ENCODE peak calls at places on chromosomes 3 and 15, in eight cellular contexts. N is activated B cell treated with CpG ODN at 0.5 μM for 24 hours, D is GM23338, O is BE2C, G is right lobe of liver, A is tibial artery, C is endothelial cell, I is cardiac fibroblast. R is an unnamed sample.

GRCh38 chr3:115436767-115437301 is 186.5 kb upstream of the GAP43 start:
- DNase-seq in N (no peak), D (peak; percentile 56), O (peak; percentile 81), G (no peak), A (no peak), C (no peak), I (peak; percentile 88), R (no peak)

GRCh38 chr3:57556459-57557087 is 499 bp downstream of the PDE12 start:
- DNase-seq in N (no peak), D (no peak), O (no peak), G (peak; percentile 41), A (no peak), C (peak; percentile 41), I (peak; percentile 34), R (peak; percentile 15)

GRCh38 chr15:89490550-89491315 is 5.7 kb downstream of the RHCG start:
- DNase-seq in N (no peak), D (no peak), O (no peak), G (no peak), A (no peak), C (no peak), I (no peak), R (no peak)

GRCh38 chr15:81197688-81198281 is 1.1 kb downstream of the IL16 start:
- DNase-seq in N (no peak), D (no peak), O (no peak), G (no peak), A (no peak), C (no peak), I (no peak), R (no peak)

GRCh38 chr3:115019900-115020299 is 127.2 kb downstream of the ZBTB20 start:
- DNase-seq in N (no peak), D (no peak), O (no peak), G (no peak), A (peak; percentile 20), C (no peak), I (no peak), R (no peak)

GRCh38 chr15:56243117-56243773 is 434 bp downstream of the RFX7 start:
- DNase-seq in N (peak; percentile 23), D (peak; percentile 76), O (peak; percentile 67), G (peak; percentile 45), A (peak; percentile 41), C (peak; percentile 39), I (peak; percentile 51), R (peak; percentile 39)

GRCh38 chr3:182327196-182327681 is 466.1 kb upstream of the ATP11B start:
- DNase-seq in N (no peak), D (peak; percentile 29), O (peak; percentile 83), G (no peak), A (no peak), C (no peak), I (no peak), R (no peak)

GRCh38 chr3:111989061-111989678 is 9.6 kb upstream of the TAGLN3 start:
- DNase-seq in N (no peak), D (peak; percentile 74), O (no peak), G (no peak), A (no peak), C (no peak), I (peak; percentile 82), R (no peak)

GRCh38 chr3:100710355-100711198 is 1.3 kb downstream of the TFG start:
- DNase-seq in N (peak; percentile 21), D (peak; percentile 73), O (peak; percentile 58), G (peak; percentile 27), A (no peak), C (peak; percentile 33), I (peak; percentile 71), R (no peak)

GRCh38 chr15:47717036-47717611 is at the start of gene SEMA6D:
- DNase-seq in N (no peak), D (peak; percentile 87), O (peak; percentile 87), G (peak; percentile 52), A (peak; percentile 71), C (peak; percentile 88), I (peak; percentile 71), R (peak; percentile 81)

GRCh38 chr3:112785321-112786001 is 61.2 kb downstream of the CD200R1L start:
- DNase-seq in N (no peak), D (no peak), O (no peak), G (no peak), A (no peak), C (no peak), I (peak; percentile 47), R (no peak)

GRCh38 chr3:127457094-127457475 is 133.4 kb downstream of the TPRA1 start:
- DNase-seq in N (no peak), D (peak; percentile 78), O (no peak), G (peak; percentile 54), A (peak; percentile 25), C (peak; percentile 51), I (peak; percentile 59), R (no peak)

GRCh38 chr3:49769516-49769915 is 16.8 kb downstream of the IP6K1 start:
- DNase-seq in N (no peak), D (no peak), O (no peak), G (no peak), A (no peak), C (no peak), I (no peak), R (no peak)

GRCh38 chr3:48594431-48595049 is 589 bp downstream of the COL7A1 start:
- DNase-seq in N (no peak), D (peak; percentile 68), O (no peak), G (no peak), A (no peak), C (no peak), I (no peak), R (no peak)

GRCh38 chr3:149541091-149541491 is 66.6 kb downstream of the TM4SF4 start:
- DNase-seq in N (no peak), D (no peak), O (no peak), G (no peak), A (no peak), C (no peak), I (no peak), R (no peak)

GRCh38 chr3:14758297-14758696 is 60.5 kb upstream of the FGD5 start:
- DNase-seq in N (no peak), D (no peak), O (no peak), G (no peak), A (no peak), C (no peak), I (no peak), R (no peak)

GRCh38 chr3:127699098-127699945 is 26.6 kb downstream of the ABTB1 start:
- DNase-seq in N (no peak), D (no peak), O (no peak), G (peak; percentile 12), A (no peak), C (no peak), I (no peak), R (no peak)

GRCh38 chr3:14460342-14461005 is 58.1 kb downstream of the SLC6A6 start:
- DNase-seq in N (no peak), D (no peak), O (no peak), G (peak; percentile 50), A (peak; percentile 73), C (no peak), I (peak; percentile 99), R (no peak)

GRCh38 chr3:183163563-183163962 is 1.0 kb upstream of the LAMP3 start:
- DNase-seq in N (no peak), D (peak; percentile 39), O (no peak), G (no peak), A (no peak), C (no peak), I (no peak), R (no peak)

GRCh38 chr3:64687381-64687780 is 419 bp downstream of the ADAMTS9 start:
- DNase-seq in N (no peak), D (no peak), O (no peak), G (peak; percentile 30), A (no peak), C (no peak), I (no peak), R (no peak)

GRCh38 chr3:195180490-195181106 is 90.4 kb downstream of the XXYLT1 start:
- DNase-seq in N (no peak), D (no peak), O (no peak), G (peak; percentile 47), A (no peak), C (peak; percentile 33), I (no peak), R (no peak)
- TF ChIP-seq CTCF in N (no peak), D (no peak), O (no peak), G (no peak), A (no peak), C (no peak), I (no peak), R (no peak)

GRCh38 chr3:123258811-123259420 is 57.2 kb downstream of the SEC22A start:
- DNase-seq in N (no peak), D (peak; percentile 51), O (no peak), G (no peak), A (no peak), C (no peak), I (peak; percentile 82), R (no peak)
- TF ChIP-seq CTCF in N (no peak), D (peak; percentile 61), O (peak; percentile 82), G (peak; percentile 81), A (peak; percentile 76), C (no peak), I (peak; percentile 59), R (peak; percentile 62)

GRCh38 chr3:179896507-179896906 is 140.2 kb downstream of the PEX5L start:
- DNase-seq in N (no peak), D (no peak), O (no peak), G (no peak), A (no peak), C (no peak), I (no peak), R (no peak)
- TF ChIP-seq CTCF in N (no peak), D (no peak), O (no peak), G (no peak), A (no peak), C (no peak), I (no peak), R (no peak)

GRCh38 chr15:34855893-34856292 is 60.5 kb upstream of the ACTC1 start:
- DNase-seq in N (no peak), D (no peak), O (no peak), G (peak; percentile 25), A (no peak), C (no peak), I (peak; percentile 23), R (no peak)

GRCh38 chr15:34855397-34855796 is 60.0 kb upstream of the ACTC1 start:
- DNase-seq in N (no peak), D (no peak), O (no peak), G (no peak), A (no peak), C (no peak), I (peak; percentile 86), R (no peak)

GRCh38 chr15:34851751-34852150 is 56.4 kb upstream of the ACTC1 start:
- DNase-seq in N (no peak), D (no peak), O (no peak), G (no peak), A (no peak), C (no peak), I (no peak), R (no peak)

GRCh38 chr15:34851007-34851406 is 55.7 kb upstream of the ACTC1 start:
- DNase-seq in N (no peak), D (no peak), O (no peak), G (no peak), A (no peak), C (no peak), I (no peak), R (no peak)

GRCh38 chr15:34853001-34853758 is 57.8 kb upstream of the ACTC1 start:
- DNase-seq in N (no peak), D (peak; percentile 43), O (no peak), G (no peak), A (no peak), C (no peak), I (peak; percentile 84), R (no peak)
- TF ChIP-seq CTCF in N (no peak), D (peak; percentile 54), O (peak; percentile 34), G (no peak), A (no peak), C (no peak), I (no peak), R (no peak)